ENCODE peak calls at places on chromosome 16, in eight cellular contexts. L is GOT3; A is upper lobe of right lung; U is Right ventricle myocardium superior; R is NCI-H460; I is HFFc6; P is naive thymus-derived CD8-positive, alpha-beta T cell; B is cardiac muscle cell. E is an unnamed sample.

GRCh38 chr16:88452485-88453216 is 429 bp upstream of the ZFPM1 start:
- DNase-seq in L (peak), A (peak), U (peak), R (peak), I (peak), P (peak), B (peak), E (peak)

GRCh38 chr16:4933871-4934395 is 3.0 kb downstream of the PPL start:
- DNase-seq in L (no peak), A (no peak), U (no peak), R (no peak), I (no peak), P (no peak), B (no peak), E (no peak)

GRCh38 chr16:23514381-23515152 is 4.3 kb upstream of the GGA2 start:
- DNase-seq in L (no peak), A (no peak), U (no peak), R (no peak), I (no peak), P (no peak), B (no peak), E (no peak)

GRCh38 chr16:4420703-4421102 is 4.3 kb upstream of the CORO7 start:
- DNase-seq in L (no peak), A (no peak), U (no peak), R (no peak), I (no peak), P (no peak), B (no peak), E (no peak)

GRCh38 chr16:27226476-27226875 is 23.1 kb downstream of the KDM8 start:
- DNase-seq in L (no peak), A (no peak), U (peak), R (no peak), I (no peak), P (no peak), B (no peak), E (no peak)

GRCh38 chr16:86479419-86479818 is 30.9 kb upstream of the FOXF1 start:
- DNase-seq in L (no peak), A (no peak), U (no peak), R (no peak), I (peak), P (no peak), B (no peak), E (no peak)

GRCh38 chr16:86205521-86206245 is 304.6 kb upstream of the FOXF1 start:
- DNase-seq in L (no peak), A (no peak), U (no peak), R (no peak), I (no peak), P (no peak), B (no peak), E (no peak)

GRCh38 chr16:30902070-30902972 is 5.9 kb downstream of the CTF1 start:
- DNase-seq in L (no peak), A (peak), U (peak), R (peak), I (peak), P (peak), B (peak), E (peak)

GRCh38 chr16:96935-97381 is 18.9 kb downstream of the MPG start:
- DNase-seq in L (peak), A (peak), U (peak), R (peak), I (peak), P (peak), B (peak), E (peak)

GRCh38 chr16:88703486-88704309 is 2.5 kb downstream of the RNF166 start:
- DNase-seq in L (no peak), A (peak), U (peak), R (no peak), I (no peak), P (peak), B (no peak), E (peak)

GRCh38 chr16:49529646-49530045 is 156.0 kb downstream of the C16orf78 start:
- DNase-seq in L (no peak), A (no peak), U (no peak), R (no peak), I (no peak), P (no peak), B (no peak), E (no peak)

GRCh38 chr16:89895482-89896250 is 22.3 kb downstream of the TCF25 start:
- DNase-seq in L (no peak), A (no peak), U (no peak), R (no peak), I (no peak), P (no peak), B (no peak), E (no peak)

GRCh38 chr16:58661199-58661830 is 23.3 kb downstream of the SLC38A7 start:
- DNase-seq in L (no peak), A (no peak), U (no peak), R (peak), I (peak), P (no peak), B (peak), E (peak)

GRCh38 chr16:67227567-67227921 is 614 bp downstream of the TMEM208 start:
- DNase-seq in L (no peak), A (no peak), U (no peak), R (no peak), I (no peak), P (no peak), B (no peak), E (no peak)

GRCh38 chr16:3045758-3046505 is 429 bp upstream of the MMP25 start:
- DNase-seq in L (no peak), A (peak), U (peak), R (no peak), I (no peak), P (no peak), B (peak), E (peak)

GRCh38 chr16:47132310-47132709 is 11.4 kb downstream of the NETO2 start:
- DNase-seq in L (no peak), A (no peak), U (no peak), R (no peak), I (no peak), P (no peak), B (peak), E (no peak)

GRCh38 chr16:2002406-2003230 is 7.0 kb downstream of the ZNF598 start:
- DNase-seq in L (no peak), A (no peak), U (no peak), R (no peak), I (no peak), P (no peak), B (no peak), E (no peak)

GRCh38 chr16:74298104-74298503 is 1.5 kb downstream of the PSMD7 start:
- DNase-seq in L (no peak), A (no peak), U (no peak), R (no peak), I (no peak), P (no peak), B (no peak), E (no peak)

GRCh38 chr16:22098538-22099255 is 6.4 kb downstream of the VWA3A start:
- DNase-seq in L (no peak), A (no peak), U (no peak), R (peak), I (peak), P (no peak), B (peak), E (peak)

GRCh38 chr16:54075446-54075845 is 211.1 kb downstream of the IRX3 start:
- DNase-seq in L (no peak), A (no peak), U (no peak), R (no peak), I (no peak), P (no peak), B (no peak), E (no peak)

GRCh38 chr16:11354733-11355574 is 9.7 kb downstream of the RMI2 start:
- DNase-seq in L (no peak), A (peak), U (no peak), R (no peak), I (no peak), P (peak), B (peak), E (no peak)

GRCh38 chr16:46688101-46688656 is 799 bp downstream of the VPS35 start:
- DNase-seq in L (no peak), A (no peak), U (peak), R (no peak), I (peak), P (no peak), B (peak), E (peak)

GRCh38 chr16:4868046-4868445 is 20.8 kb downstream of the UBN1 start:
- DNase-seq in L (no peak), A (no peak), U (no peak), R (no peak), I (no peak), P (no peak), B (no peak), E (no peak)

GRCh38 chr16:67967956-67968439 is 439 bp downstream of the SLC12A4 start:
- DNase-seq in L (no peak), A (peak), U (peak), R (no peak), I (no peak), P (no peak), B (peak), E (no peak)

GRCh38 chr16:87982491-87983415 is 31.5 kb downstream of the BANP start:
- DNase-seq in L (no peak), A (no peak), U (no peak), R (no peak), I (no peak), P (no peak), B (no peak), E (no peak)

GRCh38 chr16:90011196-90011819 is 7.9 kb downstream of the DBNDD1 start:
- DNase-seq in L (no peak), A (no peak), U (no peak), R (no peak), I (no peak), P (no peak), B (no peak), E (no peak)

GRCh38 chr16:61391835-61392234 is 644.4 kb downstream of the CDH8 start:
- DNase-seq in L (no peak), A (no peak), U (no peak), R (no peak), I (no peak), P (no peak), B (no peak), E (no peak)

GRCh38 chr16:30157214-30157613 is 26.2 kb upstream of the CORO1A start:
- DNase-seq in L (no peak), A (no peak), U (no peak), R (no peak), I (no peak), P (no peak), B (no peak), E (no peak)

GRCh38 chr16:82192665-82193064 is 22.6 kb upstream of the MPHOSPH6 start:
- DNase-seq in L (no peak), A (no peak), U (no peak), R (no peak), I (peak), P (no peak), B (peak), E (peak)

GRCh38 chr16:3992297-3993051 is 112.0 kb upstream of the CREBBP start:
- DNase-seq in L (no peak), A (no peak), U (no peak), R (no peak), I (no peak), P (no peak), B (no peak), E (no peak)

GRCh38 chr16:46763147-46763546 is 15.0 kb upstream of the MYLK3 start:
- DNase-seq in L (no peak), A (no peak), U (peak), R (no peak), I (no peak), P (no peak), B (peak), E (no peak)

GRCh38 chr16:85891033-85891775 is 7.8 kb upstream of the IRF8 start:
- DNase-seq in L (no peak), A (no peak), U (no peak), R (no peak), I (peak), P (no peak), B (no peak), E (no peak)

E was measured in HL-60.